ENCODE peak calls at places on chromosomes 16 and 17, in nine cellular contexts. G is epithelial cell of esophagus; N is T-helper 1 cell; T is endothelial cell; Y is fibroblast of the conjunctiva; R is NCI-H2081; C is heart right ventricle; Z is GM10248; K is activated CD4-positive, alpha-beta T cell treated with anti-CD3 and anti-CD28 coated beads for 24 hours. V is an unnamed sample.

GRCh38 chr17:39676198-39676819 is 8.1 kb downstream of the PNMT start:
- DNase-seq in G (peak; percentile 44), N (peak; percentile 84), T (no peak), Y (no peak), R (peak; percentile 71), C (peak; percentile 78), Z (peak; percentile 72), K (no peak), V (peak; percentile 86)

GRCh38 chr16:11560701-11561439 is 25.8 kb downstream of the LITAF start:
- DNase-seq in G (peak; percentile 86), N (peak; percentile 86), T (no peak), Y (no peak), R (no peak), C (no peak), Z (no peak), K (no peak), V (peak; percentile 70)

GRCh38 chr16:29702307-29702706 is 23.3 kb downstream of the QPRT start:
- DNase-seq in G (no peak), N (peak; percentile 69), T (no peak), Y (no peak), R (no peak), C (no peak), Z (no peak), K (no peak), V (no peak)

GRCh38 chr17:32920293-32920692 is 7.7 kb upstream of the TMEM98 start:
- DNase-seq in G (no peak), N (no peak), T (no peak), Y (no peak), R (no peak), C (no peak), Z (no peak), K (no peak), V (no peak)

GRCh38 chr16:17380613-17381012 is 90.1 kb downstream of the XYLT1 start:
- DNase-seq in G (no peak), N (no peak), T (no peak), Y (no peak), R (no peak), C (no peak), Z (no peak), K (no peak), V (no peak)

GRCh38 chr17:57999496-58000017 is 7.5 kb downstream of the SRSF1 start:
- DNase-seq in G (peak; percentile 80), N (peak; percentile 72), T (no peak), Y (peak; percentile 68), R (peak; percentile 80), C (no peak), Z (peak; percentile 40), K (no peak), V (no peak)

GRCh38 chr16:57956270-57956808 is 14.6 kb downstream of the CNGB1 start:
- DNase-seq in G (no peak), N (no peak), T (no peak), Y (no peak), R (no peak), C (no peak), Z (no peak), K (no peak), V (no peak)

GRCh38 chr17:39568710-39569109 is 39.0 kb downstream of the NEUROD2 start:
- DNase-seq in G (no peak), N (no peak), T (no peak), Y (no peak), R (no peak), C (no peak), Z (no peak), K (no peak), V (no peak)

GRCh38 chr17:69450857-69451410 is 36.4 kb downstream of the MAP2K6 start:
- DNase-seq in G (peak; percentile 18), N (no peak), T (no peak), Y (no peak), R (no peak), C (no peak), Z (no peak), K (no peak), V (no peak)

GRCh38 chr16:29307598-29308507 is 98.7 kb downstream of the NPIPB11 start:
- DNase-seq in G (no peak), N (no peak), T (no peak), Y (no peak), R (no peak), C (no peak), Z (no peak), K (no peak), V (no peak)

GRCh38 chr17:13256545-13256944 is 238.7 kb upstream of the ELAC2 start:
- DNase-seq in G (no peak), N (no peak), T (no peak), Y (no peak), R (peak; percentile 24), C (no peak), Z (no peak), K (no peak), V (no peak)

V was measured in psoas muscle.